ENCODE peak calls at places on chromosomes 6 and 20, in nine cellular contexts. J is psoas muscle; W is CD8-positive, alpha-beta T cell; K is left ventricle myocardium inferior; T is RWPE1; R is Calu3; A is B cell; Q is foreskin fibroblast; Z is A549. H is an unnamed sample.

GRCh38 chr20:50510706-50511401 is 671 bp downstream of the PTPN1 start:
- DNase-seq in J (peak), A (no peak), K (peak), T (no peak), W (peak), R (peak), Q (no peak), Z (no peak), H (no peak)

GRCh38 chr6:53529324-53530036 is 15.4 kb downstream of the GCLC start:
- DNase-seq in W (no peak), R (no peak), Q (no peak), T (no peak), K (no peak), A (no peak), J (no peak), Z (no peak), H (no peak)

GRCh38 chr20:57650266-57650665 is 30.0 kb upstream of the ZBP1 start:
- DNase-seq in Q (no peak), R (peak), K (no peak), A (no peak), T (no peak), Z (peak), J (peak), W (no peak), H (no peak)

GRCh38 chr20:64113444-64113775 is 6.0 kb upstream of the NPBWR2 start:
- DNase-seq in R (no peak), A (peak), Q (no peak), W (no peak), T (no peak), J (no peak), Z (no peak), K (no peak), H (peak)

GRCh38 chr6:147664092-147664491 is 155.6 kb downstream of the SAMD5 start:
- DNase-seq in T (no peak), A (no peak), K (no peak), J (no peak), Z (no peak), Q (no peak), R (no peak), W (no peak), H (no peak)

GRCh38 chr6:142300758-142301251 is 1.0 kb upstream of the ADGRG6 start:
- DNase-seq in T (peak), A (no peak), R (peak), W (no peak), K (no peak), Q (peak), J (no peak), Z (peak), H (no peak)

GRCh38 chr6:70686548-70687133 is 19.0 kb downstream of the SMAP1 start:
- DNase-seq in Z (peak), Q (peak), T (peak), A (no peak), K (no peak), R (no peak), J (no peak), W (no peak), H (no peak)

GRCh38 chr20:42531675-42531985 is 658.1 kb downstream of the PTPRT start:
- DNase-seq in R (no peak), K (no peak), T (no peak), Q (no peak), W (no peak), A (no peak), Z (no peak), J (no peak), H (no peak)

GRCh38 chr6:11493979-11494378 is 43.6 kb upstream of the TMEM170B start:
- DNase-seq in Q (no peak), R (no peak), Z (no peak), K (no peak), T (no peak), J (no peak), W (no peak), A (no peak), H (no peak)

GRCh38 chr6:105644073-105644489 is 241.2 kb upstream of the PREP start:
- DNase-seq in W (no peak), T (no peak), R (no peak), Z (no peak), A (no peak), Q (no peak), J (no peak), K (no peak), H (no peak)

GRCh38 chr6:3316818-3317217 is 58.1 kb downstream of the PSMG4 start:
- DNase-seq in Z (no peak), R (no peak), Q (no peak), W (no peak), K (no peak), J (no peak), A (no peak), T (no peak), H (no peak)

GRCh38 chr6:3318821-3319540 is 60.2 kb downstream of the PSMG4 start:
- DNase-seq in T (no peak), R (no peak), Z (no peak), A (no peak), J (no peak), K (no peak), Q (no peak), W (no peak), H (no peak)

GRCh38 chr6:3316363-3316762 is 57.6 kb downstream of the PSMG4 start:
- DNase-seq in R (no peak), W (no peak), Z (no peak), J (peak), T (no peak), A (no peak), K (no peak), Q (no peak), H (no peak)

GRCh38 chr6:3318226-3318625 is 59.5 kb downstream of the PSMG4 start:
- DNase-seq in A (no peak), R (no peak), Q (no peak), W (peak), Z (no peak), K (no peak), J (no peak), T (no peak), H (no peak)

DNA sequence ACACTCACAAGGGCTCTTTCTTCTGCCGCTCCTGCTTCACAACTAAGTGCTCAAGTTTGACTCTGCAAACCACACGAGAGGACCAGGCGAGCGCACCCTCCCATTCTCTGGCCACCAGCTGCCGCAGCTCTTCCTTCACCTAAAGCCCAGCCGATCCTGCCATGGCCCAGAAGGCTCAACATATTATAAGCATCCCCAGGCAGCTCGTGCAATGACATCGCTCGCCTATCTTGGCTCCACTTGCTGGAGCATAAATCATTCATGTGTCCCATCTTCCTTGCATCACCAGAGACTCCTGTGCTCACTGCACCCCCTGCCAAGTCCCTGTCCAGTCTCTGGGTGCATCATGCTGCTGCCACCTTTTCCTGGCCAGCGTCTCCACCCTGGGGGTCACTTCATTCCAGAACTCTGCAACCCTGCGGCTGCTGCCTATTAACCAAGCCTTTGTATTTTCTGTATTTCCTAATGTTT is 59.0 kb downstream of the PSMG4 start:
- DNase-seq in Q (no peak), K (no peak), R (no peak), A (no peak), T (no peak), Z (no peak), W (no peak), J (peak), H (no peak)
- TF ChIP-seq CTCF in Q (no peak), K (no peak), R (no peak), A (no peak), T (no peak), Z (no peak), W (no peak), J (no peak), H (no peak)

GRCh38 chr6:45505470-45505869 is 127.7 kb upstream of the SUPT3H start:
- DNase-seq in A (no peak), R (no peak), W (no peak), Q (no peak), K (no peak), J (no peak), T (no peak), Z (no peak), H (no peak)

GRCh38 chr6:45502446-45502845 is 124.7 kb upstream of the SUPT3H start:
- DNase-seq in T (no peak), K (no peak), R (no peak), A (no peak), W (no peak), J (no peak), Q (no peak), Z (no peak), H (no peak)

GRCh38 chr6:45498620-45499019 is 120.9 kb upstream of the SUPT3H start:
- DNase-seq in Q (no peak), Z (no peak), A (no peak), K (no peak), W (no peak), R (no peak), J (no peak), T (no peak), H (no peak)

GRCh38 chr6:45504947-45505346 is 127.2 kb upstream of the SUPT3H start:
- DNase-seq in A (no peak), W (no peak), K (no peak), Z (no peak), R (peak), J (no peak), Q (peak), T (peak), H (no peak)

DNA sequence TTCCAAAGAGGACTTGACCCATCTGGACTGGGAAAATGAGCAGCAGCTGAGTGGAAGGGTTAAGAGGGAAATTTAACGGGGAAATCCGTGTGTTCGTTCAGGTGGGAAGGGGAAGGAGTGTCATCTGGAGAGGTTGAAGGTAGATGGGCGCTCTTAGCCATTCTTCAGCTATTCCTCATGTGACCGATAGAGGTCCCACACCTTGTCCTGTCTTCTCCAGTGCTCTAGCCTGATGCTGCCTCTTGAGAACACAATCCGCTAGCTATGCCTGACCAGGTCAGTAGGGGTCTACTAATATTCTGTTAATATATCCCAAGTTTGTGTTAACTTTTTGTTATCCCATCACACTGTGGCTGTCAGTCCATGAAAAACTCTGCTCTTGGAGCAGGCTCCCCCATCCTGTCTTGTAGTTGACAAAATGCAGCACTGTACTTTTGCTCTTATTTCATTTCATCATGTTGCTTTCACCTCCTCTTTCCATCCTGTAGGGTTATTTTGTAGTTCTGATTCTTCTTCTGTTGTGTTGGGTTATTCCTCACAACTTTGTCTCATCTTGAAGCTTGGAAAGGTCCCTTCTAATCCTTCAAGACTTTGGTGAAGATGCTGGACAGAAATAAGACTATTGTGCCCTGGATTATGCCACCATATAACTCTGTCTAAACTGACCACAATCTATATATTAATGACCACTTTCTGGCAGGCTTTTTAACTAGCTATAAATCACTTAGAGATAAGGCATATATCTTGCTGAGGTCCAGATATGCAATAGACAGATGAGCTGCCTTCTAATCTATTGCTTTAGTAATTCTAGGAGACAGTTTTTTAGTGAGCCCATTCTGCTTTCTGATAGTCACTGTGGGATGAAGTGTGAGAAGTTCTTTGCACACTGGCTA is 123.4 kb upstream of the SUPT3H start:
- DNase-seq in R (no peak), Z (peak), K (no peak), Q (no peak), J (no peak), A (no peak), W (no peak), T (no peak), H (no peak)
- TF ChIP-seq CTCF in R (no peak), Z (peak), K (no peak), Q (no peak), J (no peak), A (no peak), W (no peak), T (no peak), H (peak)

DNA sequence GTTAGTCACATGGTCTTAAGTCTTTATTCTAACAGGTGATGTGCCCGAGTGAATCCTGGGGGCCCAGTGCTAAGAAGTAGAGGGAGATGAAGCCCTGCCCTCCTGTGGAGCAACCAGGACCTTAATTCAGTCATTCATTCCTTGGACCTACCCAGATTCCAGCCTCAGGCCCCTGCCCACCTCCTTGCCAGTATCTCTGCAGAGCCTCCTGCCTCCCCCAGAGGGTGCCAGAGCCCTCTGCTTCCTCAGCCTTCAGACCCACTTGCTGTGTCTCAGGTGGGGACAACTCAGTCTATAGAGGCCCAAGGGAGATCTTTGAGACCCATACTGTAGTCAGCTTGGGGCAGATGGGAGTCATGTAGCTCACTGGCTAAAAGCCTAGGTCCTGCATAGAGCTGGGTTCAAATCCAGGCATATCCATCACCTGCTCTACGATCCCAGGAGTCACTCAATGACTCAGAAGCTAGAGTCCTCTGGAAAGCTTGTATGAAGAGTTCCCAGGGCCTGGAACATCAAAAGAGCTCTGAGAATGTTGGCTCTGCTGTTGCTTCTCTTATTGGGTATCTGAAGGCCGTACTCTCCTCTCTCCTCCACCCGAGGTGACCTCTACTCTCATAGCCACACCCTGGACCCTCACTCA is 3.9 kb upstream of the SIGLEC1 start:
- DNase-seq in R (peak), A (no peak), Q (peak), K (no peak), W (no peak), Z (peak), T (peak), J (peak), H (peak)
- TF ChIP-seq CTCF in R (peak), A (peak), Q (peak), K (peak), W (peak), Z (peak), T (peak), J (peak), H (peak)

DNA sequence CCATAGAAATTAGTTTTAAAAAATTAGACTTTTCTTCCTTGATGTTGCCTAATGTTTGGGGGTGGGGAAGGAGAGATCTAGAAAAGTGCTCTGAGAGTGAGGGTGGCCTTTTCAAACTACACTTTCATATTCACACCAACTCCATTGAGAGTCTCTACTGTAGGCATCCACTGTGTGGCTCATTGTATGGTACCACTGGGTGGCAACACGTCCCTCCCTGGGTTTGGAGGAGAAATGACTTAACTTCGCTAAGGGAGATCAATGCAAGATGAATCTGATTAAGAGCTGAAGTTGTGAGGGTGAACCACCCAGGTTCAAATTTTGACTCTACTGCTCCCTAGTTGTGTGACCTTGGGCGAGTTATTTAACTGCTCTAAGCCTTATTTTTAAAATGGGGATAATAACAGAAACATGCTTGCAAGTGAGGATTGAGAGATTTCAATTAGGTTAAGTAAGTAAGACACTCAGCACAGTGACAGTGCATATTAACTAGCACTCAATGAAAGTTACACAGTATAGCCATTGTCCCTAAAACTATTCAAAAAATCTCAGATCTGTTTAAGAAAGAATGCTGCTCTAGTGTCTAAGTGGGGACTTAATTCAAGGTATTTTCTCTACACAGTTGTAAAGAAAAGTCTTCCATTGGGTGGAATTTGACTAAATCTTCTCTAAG is 193.5 kb upstream of the CNR1 start:
- DNase-seq in K (no peak), T (no peak), R (no peak), W (no peak), J (no peak), Z (no peak), Q (no peak), A (no peak), H (no peak)
- TF ChIP-seq CTCF in K (no peak), T (no peak), R (no peak), W (no peak), J (no peak), Z (no peak), Q (no peak), A (no peak), H (no peak)

DNA sequence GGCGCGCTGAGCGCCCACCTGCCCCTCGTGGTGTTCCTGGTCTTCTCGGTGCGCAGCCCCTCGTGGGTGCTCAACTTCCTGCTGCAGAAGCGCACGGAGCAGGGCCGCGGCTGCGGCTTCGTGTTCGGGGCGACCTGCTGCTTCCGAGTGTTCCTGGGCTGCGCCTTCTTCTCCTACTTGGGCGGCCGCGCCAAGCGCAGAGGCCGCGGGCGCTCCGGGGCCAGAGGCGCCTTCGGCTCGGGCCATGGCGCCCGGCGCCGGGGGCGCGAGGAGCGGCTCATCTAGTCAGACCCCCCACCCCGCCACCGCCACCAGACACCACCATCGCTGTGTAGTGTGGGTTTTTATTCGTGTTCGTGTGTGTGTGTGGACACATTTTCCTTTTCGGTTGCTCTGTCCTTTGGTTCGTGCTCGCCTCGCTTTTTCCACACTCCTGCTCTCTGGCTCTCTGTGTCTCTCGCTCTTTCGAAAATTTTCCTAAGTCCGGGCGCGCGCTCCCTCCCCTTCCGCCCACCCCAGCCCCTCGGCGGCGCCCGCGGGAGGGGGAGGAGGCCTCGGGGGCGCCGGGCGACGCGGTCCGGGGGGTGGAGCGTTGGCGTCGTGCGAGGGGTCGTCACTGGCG is 38.0 kb downstream of the GNAS start:
- DNase-seq in T (peak), W (peak), K (peak), R (peak), A (peak), Z (peak), J (peak), Q (peak), H (peak)
- TF ChIP-seq CTCF in T (no peak), W (no peak), K (no peak), R (no peak), A (no peak), Z (no peak), J (no peak), Q (no peak), H (no peak)

GRCh38 chr6:170139531-170139930 is 151.3 kb downstream of the DLL1 start:
- DNase-seq in R (no peak), A (no peak), W (no peak), J (no peak), Z (no peak), T (no peak), K (no peak), Q (no peak), H (peak)

GRCh38 chr6:170143401-170144150 is 147.3 kb downstream of the DLL1 start:
- DNase-seq in A (no peak), R (no peak), T (no peak), K (no peak), J (no peak), Q (no peak), W (no peak), Z (no peak), H (no peak)

GRCh38 chr6:170144952-170145587 is 145.8 kb downstream of the DLL1 start:
- DNase-seq in Z (no peak), Q (no peak), J (no peak), T (peak), R (no peak), A (no peak), W (no peak), K (no peak), H (no peak)

GRCh38 chr6:170140129-170140528 is 150.7 kb downstream of the DLL1 start:
- DNase-seq in W (no peak), Z (no peak), A (no peak), K (no peak), Q (no peak), T (no peak), J (no peak), R (no peak), H (peak)

GRCh38 chr6:170142559-170142958 is 148.3 kb downstream of the DLL1 start:
- DNase-seq in T (no peak), K (no peak), Z (no peak), R (no peak), J (no peak), A (no peak), Q (no peak), W (no peak), H (no peak)
- TF ChIP-seq CTCF in T (no peak), K (no peak), Z (no peak), R (no peak), J (no peak), A (no peak), Q (no peak), W (no peak), H (no peak)

DNA sequence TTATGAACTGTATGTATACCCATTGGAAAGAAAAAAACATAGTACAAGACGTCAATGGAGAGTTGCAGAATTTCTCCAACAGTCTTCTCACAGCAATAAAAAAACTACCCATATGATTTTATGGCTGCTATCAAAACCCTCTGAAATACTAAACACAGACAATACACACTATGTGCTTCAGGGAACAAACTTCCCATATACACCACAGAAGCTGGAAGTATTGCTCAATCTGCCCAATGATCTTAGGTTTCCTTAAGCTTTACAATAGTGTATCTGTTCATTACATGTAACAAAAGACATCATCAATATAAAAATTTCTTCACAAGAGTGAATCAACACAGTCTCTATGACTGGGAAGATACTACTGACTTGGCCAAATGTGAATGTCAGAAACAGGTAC is 150.5 kb downstream of the TBC1D32 start:
- DNase-seq in J (no peak), T (no peak), Z (no peak), R (no peak), K (no peak), Q (no peak), W (no peak), A (no peak), H (no peak)
- TF ChIP-seq CTCF in J (no peak), T (no peak), Z (no peak), R (no peak), K (no peak), Q (no peak), W (no peak), A (no peak), H (no peak)